ENCODE peak calls at places on chromosomes 6 and 20, in four cellular contexts. One of them, this sample, is unnamed.
A peak's percentile ranks its signal among the peaks of the same experiment; 100 is the strongest.

GRCh38 chr6:40139447-40139846 is 205.2 kb upstream of the MOCS1 start:
- DNase-seq in GM23338: no peak
- DNase-seq in IMR-90: no peak
- DNase-seq in Peyer's patch: no peak
- DNase-seq in this sample: no peak

GRCh38 chr6:30743099-30744053 is 889 bp upstream of the FLOT1 start:
- DNase-seq in GM23338: no peak
- DNase-seq in IMR-90: peak; percentile 33
- DNase-seq in Peyer's patch: peak; percentile 68
- DNase-seq in this sample: no peak

GRCh38 chr6:91812596-91813274 is 1225.9 kb upstream of the MAP3K7 start:
- DNase-seq in GM23338: no peak
- DNase-seq in IMR-90: peak; percentile 0
- DNase-seq in Peyer's patch: peak; percentile 43
- DNase-seq in this sample: no peak

GRCh38 chr20:4603724-4604123 is 118.0 kb upstream of the PRND start:
- DNase-seq in GM23338: no peak
- DNase-seq in IMR-90: peak; percentile 90
- DNase-seq in Peyer's patch: no peak
- DNase-seq in this sample: no peak

GRCh38 chr6:20678831-20679352 is 144.6 kb downstream of the CDKAL1 start:
- DNase-seq in GM23338: peak; percentile 32
- DNase-seq in IMR-90: peak; percentile 12
- DNase-seq in Peyer's patch: no peak
- DNase-seq in this sample: no peak

GRCh38 chr6:30735668-30736314 is 6.7 kb downstream of the FLOT1 start:
- DNase-seq in GM23338: no peak
- DNase-seq in IMR-90: no peak
- DNase-seq in Peyer's patch: no peak
- DNase-seq in this sample: no peak

GRCh38 chr20:11581271-11581670 is 336.4 kb upstream of the BTBD3 start:
- DNase-seq in GM23338: peak; percentile 74
- DNase-seq in IMR-90: no peak
- DNase-seq in Peyer's patch: no peak
- DNase-seq in this sample: no peak

GRCh38 chr6:86871681-86872080 is 65.6 kb upstream of the HTR1E start:
- DNase-seq in GM23338: no peak
- DNase-seq in IMR-90: no peak
- DNase-seq in Peyer's patch: no peak
- DNase-seq in this sample: no peak

GRCh38 chr6:17012421-17013225 is 89.2 kb upstream of the STMND1 start:
- DNase-seq in GM23338: peak; percentile 77
- DNase-seq in IMR-90: peak; percentile 65
- DNase-seq in Peyer's patch: no peak
- DNase-seq in this sample: no peak

GRCh38 chr6:21033095-21033494 is 498.8 kb downstream of the CDKAL1 start:
- DNase-seq in GM23338: no peak
- DNase-seq in IMR-90: no peak
- DNase-seq in Peyer's patch: no peak
- DNase-seq in this sample: no peak

GRCh38 chr20:23879811-23880374 is 345 bp upstream of the CST5 start:
- DNase-seq in GM23338: no peak
- DNase-seq in IMR-90: no peak
- DNase-seq in Peyer's patch: no peak
- DNase-seq in this sample: no peak

GRCh38 chr6:27879795-27880194 is 32.4 kb downstream of the OR2B2 start:
- DNase-seq in GM23338: no peak
- DNase-seq in IMR-90: no peak
- DNase-seq in Peyer's patch: no peak
- DNase-seq in this sample: no peak

GRCh38 chr6:106750146-106750900 is 120.9 kb downstream of the QRSL1 start:
- DNase-seq in GM23338: no peak
- DNase-seq in IMR-90: no peak
- DNase-seq in Peyer's patch: no peak
- DNase-seq in this sample: no peak

GRCh38 chr6:34514593-34515472 is 41.3 kb downstream of the SPDEF start:
- DNase-seq in GM23338: peak; percentile 84
- DNase-seq in IMR-90: peak; percentile 57
- DNase-seq in Peyer's patch: no peak
- DNase-seq in this sample: no peak

GRCh38 chr6:53361549-53362031 is 12.8 kb upstream of the ELOVL5 start:
- DNase-seq in GM23338: no peak
- DNase-seq in IMR-90: peak; percentile 30
- DNase-seq in Peyer's patch: peak; percentile 58
- DNase-seq in this sample: no peak

GRCh38 chr6:29653452-29654038 is 3.3 kb upstream of the MOG start:
- DNase-seq in GM23338: peak; percentile 94
- DNase-seq in IMR-90: peak; percentile 80
- DNase-seq in Peyer's patch: peak; percentile 75
- DNase-seq in this sample: peak; percentile 47

GRCh38 chr6:112780498-112781096 is 433.5 kb downstream of the RFPL4B start:
- DNase-seq in GM23338: peak; percentile 88
- DNase-seq in IMR-90: peak; percentile 84
- DNase-seq in Peyer's patch: peak; percentile 81
- DNase-seq in this sample: peak; percentile 73

GRCh38 chr6:134686071-134686470 is 263.8 kb downstream of the ALDH8A1 start:
- DNase-seq in GM23338: no peak
- DNase-seq in IMR-90: peak; percentile 27
- DNase-seq in Peyer's patch: no peak
- DNase-seq in this sample: no peak

GRCh38 chr6:147459772-147460171 is 48.7 kb upstream of the SAMD5 start:
- DNase-seq in GM23338: no peak
- DNase-seq in IMR-90: no peak
- DNase-seq in Peyer's patch: no peak
- DNase-seq in this sample: no peak

GRCh38 chr20:53216856-53217576 is 244.9 kb downstream of the TSHZ2 start:
- DNase-seq in GM23338: peak; percentile 91
- DNase-seq in IMR-90: no peak
- DNase-seq in Peyer's patch: peak; percentile 85
- DNase-seq in this sample: peak; percentile 83
- TF ChIP-seq CTCF in GM23338: peak; percentile 95
- TF ChIP-seq CTCF in IMR-90: peak; percentile 58
- TF ChIP-seq CTCF in Peyer's patch: peak; percentile 64
- TF ChIP-seq CTCF in this sample: peak; percentile 84

DNA sequence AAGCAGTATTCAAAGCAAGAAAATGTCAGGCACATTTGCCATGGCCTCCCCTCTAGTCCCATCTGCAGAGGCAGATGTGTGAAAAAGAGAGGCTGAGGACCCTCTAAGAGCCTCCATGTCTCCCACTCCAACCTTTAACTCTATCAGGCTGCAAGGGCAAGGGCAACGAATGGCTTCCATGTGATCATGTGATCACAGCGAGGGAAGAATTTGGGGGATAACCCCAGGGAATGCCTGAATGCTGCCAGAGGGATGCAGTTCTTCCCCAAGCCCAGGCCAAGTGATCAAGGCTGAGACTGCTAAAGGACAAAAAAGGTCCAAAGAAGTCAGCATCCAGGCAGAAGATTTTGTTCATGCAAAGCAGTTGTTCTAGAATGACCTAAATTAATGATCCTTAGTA is 4.9 kb downstream of the CHD6 start:
- DNase-seq in GM23338: peak; percentile 21
- DNase-seq in IMR-90: no peak
- DNase-seq in Peyer's patch: no peak
- DNase-seq in this sample: no peak
- H3K27ac ChIP-seq in GM23338: peak overlapping the region; percentile 27
- H3K27ac ChIP-seq in IMR-90: no peak overlapping the region
- H3K27ac ChIP-seq in Peyer's patch: no peak overlapping the region
- H3K27ac ChIP-seq in this sample: no peak overlapping the region

GRCh38 chr20:56516631-56517030 is 7.9 kb upstream of the FAM209A start:
- DNase-seq in GM23338: no peak
- DNase-seq in IMR-90: no peak
- DNase-seq in Peyer's patch: no peak
- DNase-seq in this sample: no peak

GRCh38 chr20:56517211-56517610 is 7.3 kb upstream of the FAM209A start:
- DNase-seq in GM23338: no peak
- DNase-seq in IMR-90: no peak
- DNase-seq in Peyer's patch: no peak
- DNase-seq in this sample: no peak

GRCh38 chr20:56513807-56514150 is 10.8 kb upstream of the FAM209A start:
- DNase-seq in GM23338: no peak
- DNase-seq in IMR-90: no peak
- DNase-seq in Peyer's patch: no peak
- DNase-seq in this sample: no peak

GRCh38 chr20:56517641-56518040 is 6.9 kb upstream of the FAM209A start:
- DNase-seq in GM23338: no peak
- DNase-seq in IMR-90: no peak
- DNase-seq in Peyer's patch: no peak
- DNase-seq in this sample: no peak

DNA sequence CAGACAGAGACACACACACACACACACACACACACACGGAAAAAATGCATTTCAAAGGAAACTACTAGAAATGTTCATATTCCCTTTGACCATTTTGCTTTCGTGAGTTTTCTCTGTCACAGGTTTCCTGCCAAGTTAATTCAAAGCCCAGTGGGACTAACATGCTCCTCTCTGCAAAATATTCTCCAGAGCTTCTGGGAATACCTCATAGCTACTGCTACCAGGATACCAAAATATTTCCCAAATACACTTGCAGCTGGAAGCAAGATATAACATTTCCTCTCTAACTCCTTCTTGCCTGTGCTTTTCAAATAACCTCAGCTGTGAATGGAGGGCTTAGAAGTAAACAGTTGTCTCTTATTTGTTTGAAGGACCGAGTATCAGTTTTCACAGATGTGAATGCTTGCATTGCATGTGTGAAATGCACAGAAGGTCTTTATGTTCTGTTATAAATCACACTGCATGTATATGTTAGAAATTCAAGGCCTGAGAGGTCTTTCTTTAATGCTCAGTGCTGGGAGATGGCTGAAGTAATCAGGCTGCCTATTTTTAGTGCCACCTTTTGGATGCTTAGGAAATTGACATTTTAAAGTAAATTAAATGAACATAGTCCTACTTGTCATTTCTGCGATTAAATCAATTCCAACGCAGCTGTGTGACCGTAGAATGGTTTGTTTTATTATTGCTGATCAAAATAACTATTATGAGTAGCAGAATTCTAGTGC is 8.7 kb upstream of the FAM209A start:
- DNase-seq in GM23338: no peak
- DNase-seq in IMR-90: peak; percentile 29
- DNase-seq in Peyer's patch: no peak
- DNase-seq in this sample: no peak
- TF ChIP-seq CTCF in GM23338: peak; percentile 14
- TF ChIP-seq CTCF in IMR-90: peak; percentile 36
- TF ChIP-seq CTCF in Peyer's patch: no peak
- TF ChIP-seq CTCF in this sample: no peak

DNA sequence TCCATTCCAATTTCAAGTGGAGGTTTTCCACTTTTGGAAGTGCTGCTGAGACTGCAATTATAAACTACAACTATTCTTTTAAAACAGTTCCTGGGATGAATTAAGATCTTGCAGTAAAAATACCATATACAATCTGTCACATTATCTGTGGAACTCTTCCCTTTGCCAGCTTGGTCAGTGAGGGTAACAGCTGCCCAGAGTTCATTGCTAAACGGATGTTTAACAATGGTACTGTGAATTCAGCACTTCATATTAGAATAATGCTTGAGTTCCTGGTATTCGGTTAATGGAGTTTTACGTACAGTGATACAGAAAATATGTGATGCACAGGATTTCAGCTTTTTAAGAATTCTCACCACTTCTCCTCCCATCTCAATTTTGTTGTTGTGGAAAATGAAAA is 51.5 kb downstream of the KCNS1 start:
- DNase-seq in GM23338: no peak
- DNase-seq in IMR-90: no peak
- DNase-seq in Peyer's patch: no peak
- DNase-seq in this sample: no peak
- H3K27ac ChIP-seq in GM23338: no peak overlapping the region
- H3K27ac ChIP-seq in IMR-90: no peak overlapping the region
- H3K27ac ChIP-seq in Peyer's patch: no peak overlapping the region
- H3K27ac ChIP-seq in this sample: no peak overlapping the region

DNA sequence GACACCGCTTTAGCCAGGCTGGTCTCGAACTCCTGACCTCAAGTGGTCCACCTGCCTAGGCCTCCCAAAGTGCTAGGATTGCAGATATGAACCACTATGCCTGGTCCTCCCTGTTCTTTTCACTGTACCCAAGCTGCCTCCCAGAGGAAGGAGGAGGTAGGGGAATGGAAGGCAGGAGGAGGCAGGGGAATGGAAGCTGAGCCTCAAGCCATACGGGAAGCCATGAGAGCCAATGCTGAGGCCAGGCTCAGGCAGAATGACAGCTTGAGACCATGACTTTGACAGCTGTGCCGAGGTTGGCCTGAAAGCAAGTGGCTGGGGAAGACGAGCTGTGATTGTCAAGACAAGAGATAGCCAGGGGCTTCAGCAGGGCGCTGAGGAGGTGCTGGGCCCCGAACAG is 13.6 kb upstream of the ZNF335 start:
- DNase-seq in GM23338: peak; percentile 21
- DNase-seq in IMR-90: no peak
- DNase-seq in Peyer's patch: no peak
- DNase-seq in this sample: no peak
- TF ChIP-seq CTCF in GM23338: peak; percentile 58
- TF ChIP-seq CTCF in IMR-90: no peak
- TF ChIP-seq CTCF in Peyer's patch: no peak
- TF ChIP-seq CTCF in this sample: no peak

DNA sequence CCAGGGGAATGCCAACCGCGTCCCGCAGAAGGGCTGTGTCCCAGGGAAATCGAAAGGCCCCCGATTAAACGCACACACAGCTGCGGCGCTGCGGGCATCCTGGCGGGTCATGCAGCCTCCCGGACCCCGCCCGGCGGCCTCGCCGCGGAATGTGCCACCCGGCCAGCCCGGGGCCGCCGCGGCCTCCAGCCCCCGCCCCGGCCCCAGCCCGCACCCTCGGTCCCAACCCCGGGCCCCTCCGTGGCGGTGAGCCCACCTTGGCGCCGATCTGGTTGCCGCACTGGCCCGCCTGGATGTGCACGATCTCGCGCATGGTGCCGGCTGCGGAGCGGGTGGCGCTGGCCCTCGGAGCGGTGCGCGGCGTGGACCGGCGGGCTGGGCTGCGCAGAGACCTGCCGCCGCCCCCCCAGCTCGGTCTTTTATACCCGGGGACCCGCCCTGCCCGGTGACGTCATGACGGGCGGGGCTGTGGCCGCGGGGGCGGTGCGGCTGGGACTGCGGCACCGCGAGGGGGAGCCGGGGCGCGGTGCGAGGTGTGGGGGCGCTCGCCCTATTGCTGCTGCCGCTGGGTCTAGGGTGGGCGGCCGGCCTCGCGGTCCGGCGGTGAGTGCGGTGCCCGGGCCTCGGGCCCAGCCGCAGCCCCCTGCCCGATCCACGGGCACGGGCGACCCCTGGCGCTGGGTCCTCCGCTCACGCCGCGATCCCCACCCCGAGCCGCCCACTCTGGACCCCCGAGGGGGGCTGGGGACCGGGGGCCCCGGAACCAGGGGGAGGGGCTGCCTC is at the start of gene TUBB2A:
- DNase-seq in GM23338: peak; percentile 83
- DNase-seq in IMR-90: peak; percentile 78
- DNase-seq in Peyer's patch: peak; percentile 92
- DNase-seq in this sample: peak; percentile 89
- H3K27ac ChIP-seq in GM23338: no peak within 1 kb of the TSS
- H3K27ac ChIP-seq in IMR-90: peak within 1 kb of the TSS; percentile 60
- H3K27ac ChIP-seq in Peyer's patch: peak within 1 kb of the TSS; percentile 97
- H3K27ac ChIP-seq in this sample: peak within 1 kb of the TSS; percentile 98

This sample was measured in stomach.